ENCODE peak calls at places on chromosome 10, in six cellular contexts. L is iris pigment epithelial cell, D is SK-MEL-5, N is PC-9, O is GM20000, G is cardiac muscle cell. F is an unnamed sample.

GRCh38 chr10:89371987-89372386 is 5.9 kb upstream of the IFIT1B start:
- DNase-seq in L (no peak), D (no peak), N (no peak), O (no peak), G (no peak), F (no peak)

GRCh38 chr10:54815583-54815982 is 14.6 kb upstream of the PCDH15 start:
- DNase-seq in L (no peak), D (no peak), N (no peak), O (no peak), G (no peak), F (no peak)

GRCh38 chr10:46516660-46517416 is 39.6 kb downstream of the GPRIN2 start:
- DNase-seq in L (peak), D (no peak), N (peak), O (no peak), G (peak), F (peak)

GRCh38 chr10:126459878-126460481 is 71.7 kb upstream of the ADAM12 start:
- DNase-seq in L (peak), D (peak), N (peak), O (no peak), G (peak), F (peak)

GRCh38 chr10:126844406-126844805 is 60.8 kb upstream of the DOCK1 start:
- DNase-seq in L (peak), D (no peak), N (no peak), O (no peak), G (peak), F (no peak)

GRCh38 chr10:86522385-86522855 is 828 bp upstream of the WAPL start:
- DNase-seq in L (peak), D (no peak), N (no peak), O (no peak), G (no peak), F (no peak)

GRCh38 chr10:70880077-70880534 is 8.3 kb downstream of the PCBD1 start:
- DNase-seq in L (peak), D (peak), N (peak), O (peak), G (peak), F (peak)

GRCh38 chr10:111057006-111057405 is 19.8 kb upstream of the ADRA2A start:
- DNase-seq in L (no peak), D (no peak), N (no peak), O (no peak), G (no peak), F (no peak)

GRCh38 chr10:132399117-132400035 is 2.4 kb downstream of the PWWP2B start:
- DNase-seq in L (no peak), D (no peak), N (peak), O (no peak), G (no peak), F (no peak)

GRCh38 chr10:50857579-50857978 is 27.8 kb downstream of the A1CF start:
- DNase-seq in L (no peak), D (no peak), N (no peak), O (no peak), G (no peak), F (no peak)

GRCh38 chr10:117699436-117700075 is 157.0 kb downstream of the EMX2 start:
- DNase-seq in L (peak), D (peak), N (no peak), O (no peak), G (no peak), F (no peak)

GRCh38 chr10:123622381-123622780 is 43.8 kb upstream of the GPR26 start:
- DNase-seq in L (no peak), D (no peak), N (no peak), O (no peak), G (no peak), F (no peak)

GRCh38 chr10:101453318-101453717 is 99.4 kb downstream of the BTRC start:
- DNase-seq in L (peak), D (no peak), N (no peak), O (no peak), G (no peak), F (no peak)

GRCh38 chr10:73879296-73880173 is 5.2 kb upstream of the CAMK2G start:
- DNase-seq in L (peak), D (peak), N (peak), O (peak), G (peak), F (peak)

GRCh38 chr10:14707441-14707840 is 67.3 kb downstream of the FAM107B start:
- DNase-seq in L (no peak), D (peak), N (no peak), O (no peak), G (peak), F (no peak)

GRCh38 chr10:112689327-112689726 is 242.3 kb downstream of the VTI1A start:
- DNase-seq in L (peak), D (peak), N (peak), O (no peak), G (peak), F (peak)

GRCh38 chr10:47357911-47358310 is 9.7 kb downstream of the RBP3 start:
- DNase-seq in L (no peak), D (no peak), N (no peak), O (no peak), G (no peak), F (no peak)

GRCh38 chr10:74851834-74852233 is 25.4 kb downstream of the KAT6B start:
- DNase-seq in L (no peak), D (peak), N (no peak), O (no peak), G (peak), F (no peak)

GRCh38 chr10:113305871-113306270 is 247.0 kb upstream of the HABP2 start:
- DNase-seq in L (peak), D (no peak), N (no peak), O (no peak), G (peak), F (peak)

GRCh38 chr10:28594401-28594800 is 61.5 kb downstream of the WAC start:
- DNase-seq in L (no peak), D (no peak), N (no peak), O (no peak), G (no peak), F (no peak)

GRCh38 chr10:122543676-122544075 is 16.9 kb upstream of the DMBT1 start:
- DNase-seq in L (no peak), D (no peak), N (no peak), O (no peak), G (peak), F (no peak)

GRCh38 chr10:103479135-103479534 is at the start of gene CALHM3:
- DNase-seq in L (no peak), D (no peak), N (peak), O (no peak), G (no peak), F (no peak)

GRCh38 chr10:17910144-17910789 is 41.5 kb upstream of the SLC39A12 start:
- DNase-seq in L (peak), D (peak), N (peak), O (peak), G (peak), F (peak)

GRCh38 chr10:64350665-64351064 is 829.5 kb downstream of the REEP3 start:
- DNase-seq in L (no peak), D (no peak), N (no peak), O (no peak), G (no peak), F (no peak)

GRCh38 chr10:89392974-89393373 is 551 bp downstream of the IFIT1 start:
- DNase-seq in L (peak), D (no peak), N (no peak), O (no peak), G (peak), F (peak)

GRCh38 chr10:87546971-87547413 is 42.3 kb downstream of the MINPP1 start:
- DNase-seq in L (peak), D (no peak), N (no peak), O (no peak), G (peak), F (no peak)

GRCh38 chr10:88832376-88832775 is 19.3 kb downstream of the ANKRD22 start:
- DNase-seq in L (no peak), D (no peak), N (no peak), O (no peak), G (no peak), F (no peak)

GRCh38 chr10:131921191-131921590 is 20.4 kb downstream of the PPP2R2D start:
- DNase-seq in L (no peak), D (no peak), N (no peak), O (peak), G (no peak), F (no peak)

GRCh38 chr10:35781643-35782035 is 139.5 kb upstream of the FZD8 start:
- DNase-seq in L (peak), D (peak), N (no peak), O (no peak), G (peak), F (no peak)

GRCh38 chr10:15097011-15097812 is at the start of gene RPP38:
- DNase-seq in L (peak), D (peak), N (peak), O (peak), G (peak), F (peak)